ENCODE peak calls at places on chromosome 5, in six cellular contexts. V is lower lobe of right lung, P is AG09309, K is glutamatergic neuron, J is A673, D is IMR-90. A is an unnamed sample.

GRCh38 chr5:56313596-56313995 is 80.5 kb upstream of the ANKRD55 start:
- DNase-seq in V (no peak), P (no peak), K (no peak), J (no peak), D (no peak), A (no peak)

GRCh38 chr5:131164161-131164930 is 710 bp downstream of the HINT1 start:
- DNase-seq in V (peak; percentile 80), P (peak; percentile 33), K (peak; percentile 73), J (peak; percentile 81), D (peak; percentile 84), A (peak; percentile 61)

GRCh38 chr5:150989695-150990094 is 30.7 kb upstream of the GPX3 start:
- DNase-seq in V (no peak), P (no peak), K (no peak), J (peak; percentile 36), D (no peak), A (peak; percentile 49)

GRCh38 chr5:42059778-42060464 is 134.8 kb downstream of the FBXO4 start:
- DNase-seq in V (no peak), P (no peak), K (no peak), J (no peak), D (no peak), A (no peak)

GRCh38 chr5:148163345-148163744 is 5.0 kb upstream of the SPINK14 start:
- DNase-seq in V (no peak), P (no peak), K (no peak), J (no peak), D (no peak), A (no peak)

GRCh38 chr5:77449277-77449676 is 42.8 kb downstream of the WDR41 start:
- DNase-seq in V (no peak), P (no peak), K (no peak), J (no peak), D (no peak), A (no peak)

GRCh38 chr5:78908173-78908901 is 76.8 kb downstream of the ARSB start:
- DNase-seq in V (peak; percentile 43), P (peak; percentile 37), K (peak; percentile 76), J (peak; percentile 87), D (peak; percentile 91), A (peak; percentile 73)

GRCh38 chr5:33588654-33589372 is 148.0 kb downstream of the TARS1 start:
- DNase-seq in V (no peak), P (no peak), K (peak; percentile 56), J (peak; percentile 72), D (no peak), A (peak; percentile 81)

GRCh38 chr5:177455036-177455660 is 8.5 kb downstream of the PRR7 start:
- DNase-seq in V (peak; percentile 87), P (no peak), K (peak; percentile 92), J (peak; percentile 81), D (peak; percentile 57), A (peak; percentile 93)

GRCh38 chr5:140238756-140239155 is 63.8 kb downstream of the CYSTM1 start:
- DNase-seq in V (no peak), P (no peak), K (no peak), J (no peak), D (no peak), A (no peak)

GRCh38 chr5:59356813-59357381 is 536.6 kb downstream of the PDE4D start:
- DNase-seq in V (peak; percentile 61), P (no peak), K (no peak), J (no peak), D (no peak), A (peak; percentile 77)

GRCh38 chr5:54257366-54258118 is 52.8 kb downstream of the ARL15 start:
- DNase-seq in V (no peak), P (no peak), K (no peak), J (no peak), D (peak; percentile 29), A (no peak)

GRCh38 chr5:179755022-179755421 is 22.4 kb downstream of the MAML1 start:
- DNase-seq in V (no peak), P (no peak), K (no peak), J (no peak), D (no peak), A (no peak)

GRCh38 chr5:179746872-179747271 is 14.2 kb downstream of the MAML1 start:
- DNase-seq in V (no peak), P (no peak), K (no peak), J (no peak), D (no peak), A (no peak)

GRCh38 chr5:179747815-179748214 is 15.2 kb downstream of the MAML1 start:
- DNase-seq in V (no peak), P (no peak), K (no peak), J (no peak), D (peak; percentile 18), A (no peak)

GRCh38 chr5:179754024-179754423 is 21.4 kb downstream of the MAML1 start:
- DNase-seq in V (peak; percentile 70), P (no peak), K (no peak), J (no peak), D (no peak), A (no peak)

DNA sequence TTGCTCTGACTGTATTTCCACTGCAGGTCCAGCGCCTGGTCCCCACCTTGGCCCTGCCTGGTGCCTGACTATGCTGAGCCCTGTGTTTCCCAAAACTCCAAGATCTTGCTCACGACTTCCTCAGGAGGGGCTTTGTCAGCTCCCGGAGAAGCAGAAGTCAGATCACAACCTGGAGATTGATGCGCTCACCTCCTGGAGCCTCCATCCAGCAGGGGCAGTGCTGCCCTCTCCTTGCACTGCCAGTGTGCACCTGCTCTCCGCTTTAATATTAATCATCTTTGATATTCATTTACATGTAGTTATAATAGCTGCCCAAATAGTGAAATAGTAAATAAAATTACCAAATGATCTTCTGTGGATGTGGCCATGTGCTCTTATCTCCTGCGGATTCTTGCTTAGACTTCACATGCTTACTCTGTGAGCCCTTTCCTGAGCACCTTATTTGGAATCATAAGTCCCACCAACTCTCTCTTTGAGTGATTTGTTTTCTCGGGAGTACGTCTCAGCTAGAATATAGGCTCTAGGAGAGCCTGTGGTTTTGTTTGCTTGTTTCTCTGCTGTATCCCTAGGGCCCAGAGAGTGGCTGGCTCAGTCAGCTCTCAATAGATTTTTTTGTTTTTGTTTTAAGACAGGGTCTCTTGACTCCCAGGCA is 17.4 kb downstream of the MAML1 start:
- DNase-seq in V (peak; percentile 17), P (no peak), K (no peak), J (no peak), D (no peak), A (no peak)
- TF ChIP-seq CTCF in V (no peak), P (no peak), K (no peak), J (no peak), D (no peak), A (peak; percentile 34)

GRCh38 chr5:146818790-146819189 is 59.8 kb downstream of the PPP2R2B start:
- DNase-seq in V (no peak), P (no peak), K (no peak), J (no peak), D (no peak), A (no peak)
- TF ChIP-seq CTCF in V (no peak), P (peak; percentile 3), K (no peak), J (no peak), D (no peak), A (no peak)

GRCh38 chr5:94157704-94158608 is 416.6 kb upstream of the POU5F2 start:
- DNase-seq in V (no peak), P (no peak), K (no peak), J (no peak), D (peak; percentile 65), A (no peak)

GRCh38 chr5:94153736-94154450 is 412.5 kb upstream of the POU5F2 start:
- DNase-seq in V (peak; percentile 38), P (peak; percentile 8), K (no peak), J (peak; percentile 9), D (peak; percentile 18), A (no peak)

GRCh38 chr5:94154672-94155071 is 413.3 kb upstream of the POU5F2 start:
- DNase-seq in V (no peak), P (no peak), K (no peak), J (no peak), D (no peak), A (no peak)

DNA sequence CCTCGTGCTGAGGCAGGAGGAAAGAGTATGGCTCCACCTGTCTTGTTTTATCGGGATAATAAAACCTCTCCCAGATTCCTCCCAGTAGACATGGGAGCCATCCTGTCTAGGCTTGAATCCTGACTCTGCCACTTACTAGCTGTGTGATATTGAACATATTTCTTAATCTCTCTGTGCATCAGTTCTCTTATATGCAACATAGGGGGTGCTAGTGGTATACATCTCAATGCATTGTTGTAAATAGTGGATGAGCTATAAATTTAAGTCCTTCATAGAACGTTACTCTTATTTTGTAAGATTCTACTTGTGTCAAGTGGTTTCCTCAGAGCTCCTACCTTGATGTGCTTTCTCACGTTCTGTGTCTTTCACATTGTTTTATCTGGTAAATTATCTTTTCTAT is 417.7 kb upstream of the POU5F2 start:
- DNase-seq in V (no peak), P (no peak), K (no peak), J (peak; percentile 9), D (no peak), A (no peak)
- TF ChIP-seq CTCF in V (no peak), P (peak; percentile 6), K (no peak), J (peak; percentile 25), D (peak; percentile 29), A (peak; percentile 40)

GRCh38 chr5:157165668-157166067 is 396 bp downstream of the GARIN3 start:
- DNase-seq in V (no peak), P (no peak), K (no peak), J (no peak), D (no peak), A (no peak)

GRCh38 chr5:157166164-157166493 is at the start of gene GARIN3:
- DNase-seq in V (no peak), P (no peak), K (no peak), J (no peak), D (no peak), A (no peak)

GRCh38 chr5:157164521-157164920 is 1.5 kb downstream of the GARIN3 start:
- DNase-seq in V (no peak), P (no peak), K (no peak), J (no peak), D (no peak), A (no peak)

GRCh38 chr5:157166494-157167218 is 592 bp upstream of the GARIN3 start:
- DNase-seq in V (no peak), P (no peak), K (no peak), J (no peak), D (no peak), A (no peak)

GRCh38 chr5:157165261-157165660 is 803 bp downstream of the GARIN3 start:
- DNase-seq in V (no peak), P (no peak), K (no peak), J (no peak), D (no peak), A (no peak)
- TF ChIP-seq CTCF in V (no peak), P (no peak), K (no peak), J (no peak), D (no peak), A (no peak)

DNA sequence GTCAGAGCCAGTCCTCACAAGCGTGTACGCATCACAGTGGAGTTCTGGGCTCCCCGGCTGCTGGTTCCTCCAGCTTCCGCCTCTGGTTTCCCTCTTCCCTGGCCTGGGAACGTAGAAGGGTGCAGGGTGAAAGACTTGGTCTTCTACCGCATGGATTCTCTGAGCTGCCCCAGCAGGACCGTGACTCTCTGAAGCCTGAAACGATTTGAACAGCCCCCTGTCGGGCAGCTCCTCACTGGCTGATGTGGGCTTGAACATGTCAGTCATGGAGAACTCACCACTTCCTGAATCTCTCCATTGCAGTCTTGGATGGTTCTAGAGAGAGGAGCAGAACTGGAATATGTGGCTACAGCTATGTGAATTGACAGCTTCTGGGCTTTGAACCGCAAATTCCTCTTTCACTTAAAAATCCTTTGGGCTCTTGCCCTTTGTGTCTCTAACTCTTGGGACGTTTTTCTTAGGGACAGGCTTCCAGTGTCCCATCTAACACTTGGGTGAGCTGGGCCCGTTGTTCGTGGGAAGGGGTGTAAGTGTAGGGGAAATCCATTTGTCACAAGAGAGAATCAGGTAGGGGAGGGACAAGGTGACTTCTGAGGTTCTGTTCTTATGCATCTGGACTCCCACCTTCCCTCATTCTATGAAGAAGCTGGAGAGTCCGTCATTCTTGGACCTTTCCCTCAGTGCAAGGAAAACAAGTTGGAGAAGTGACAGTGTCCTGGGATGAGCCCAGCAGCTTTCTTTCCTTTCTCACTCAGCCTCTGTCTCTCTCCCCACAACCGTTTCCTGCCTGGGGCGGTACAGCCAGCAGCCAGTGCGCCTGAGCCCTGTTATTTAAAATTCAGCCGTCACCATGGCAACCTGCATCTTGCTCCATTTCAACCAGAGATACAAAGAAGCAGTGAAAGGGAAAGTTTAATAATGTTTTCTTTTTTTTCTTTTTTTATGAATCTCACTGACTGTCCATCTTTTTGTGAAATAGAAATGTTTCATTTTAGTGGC is 84.7 kb downstream of the PTTG1 start:
- DNase-seq in V (peak; percentile 53), P (no peak), K (peak; percentile 46), J (peak; percentile 5), D (peak; percentile 54), A (peak; percentile 62)
- TF ChIP-seq CTCF in V (no peak), P (no peak), K (no peak), J (no peak), D (no peak), A (no peak)

A was measured in H9.